ENCODE peak calls at places on chromosomes 3 and 15, in nine cellular contexts. Y, A, Q, T, C, E, F, R and X are unnamed samples.

GRCh38 chr15:65344909-65345275 is 32.9 kb downstream of the IGDCC3 start:
- DNase-seq in Y (no peak), T (no peak), C (no peak), Q (peak), F (no peak), A (no peak), E (no peak), R (no peak), X (no peak)

GRCh38 chr15:51938286-51938685 is 33.3 kb downstream of the LEO1 start:
- DNase-seq in A (no peak), E (no peak), C (no peak), T (no peak), Y (no peak), F (peak), Q (no peak), R (no peak), X (no peak)

GRCh38 chr3:196159952-196160804 is 51.0 kb downstream of the ZDHHC19 start:
- DNase-seq in Y (peak), E (no peak), Q (no peak), T (no peak), R (no peak), A (no peak), F (peak), C (peak), X (no peak)

GRCh38 chr3:46922871-46923558 is 45.5 kb downstream of the PTH1R start:
- DNase-seq in C (no peak), E (no peak), R (no peak), T (no peak), Q (no peak), A (no peak), Y (no peak), F (no peak), X (no peak)

GRCh38 chr15:62075595-62076279 is 9.0 kb downstream of the C2CD4A start:
- DNase-seq in R (peak), E (no peak), F (no peak), T (no peak), C (no peak), Y (no peak), A (no peak), Q (no peak), X (no peak)

GRCh38 chr3:30492581-30493192 is 113.7 kb upstream of the TGFBR2 start:
- DNase-seq in Q (no peak), T (no peak), R (no peak), A (no peak), C (no peak), Y (no peak), E (no peak), F (no peak), X (no peak)

GRCh38 chr15:42057744-42058646 is 36.4 kb downstream of the PLA2G4D start:
- DNase-seq in C (no peak), E (no peak), A (no peak), F (no peak), Y (no peak), R (no peak), T (no peak), Q (no peak), X (no peak)

GRCh38 chr3:158106773-158107461 is 697 bp upstream of the SHOX2 start:
- DNase-seq in C (peak), A (no peak), R (no peak), E (no peak), T (no peak), Q (peak), F (peak), Y (no peak), X (peak)

GRCh38 chr3:157136647-157137387 is 23.1 kb downstream of the CCNL1 start:
- DNase-seq in Q (no peak), A (no peak), E (no peak), Y (no peak), T (no peak), F (no peak), R (no peak), C (no peak), X (no peak)

GRCh38 chr3:135760581-135760980 is 204.9 kb upstream of the PPP2R3A start:
- DNase-seq in C (no peak), F (no peak), R (no peak), E (no peak), Q (no peak), T (no peak), A (no peak), Y (no peak), X (no peak)

GRCh38 chr3:8210752-8211405 is 290.7 kb upstream of the LMCD1 start:
- DNase-seq in Q (no peak), F (no peak), C (no peak), A (no peak), T (no peak), R (no peak), E (no peak), Y (no peak), X (no peak)